ENCODE peak calls at places on chromosomes 12 and 14, in nine cellular contexts. R, J, F, V, U, M, Z, H and D are unnamed samples.

GRCh38 chr12:54688309-54689033 is 40.3 kb upstream of the DCD start:
- DNase-seq in R (no peak), J (no peak), F (no peak), V (no peak), U (peak; percentile 7), M (no peak), Z (no peak), H (no peak), D (no peak)

GRCh38 chr14:72049462-72049861 is 117.2 kb downstream of the RGS6 start:
- DNase-seq in R (no peak), J (no peak), F (no peak), V (no peak), U (no peak), M (no peak), Z (no peak), H (no peak), D (no peak)

GRCh38 chr12:48788522-48788851 is 402 bp downstream of the ADCY6 start:
- DNase-seq in R (no peak), J (no peak), F (no peak), V (no peak), U (no peak), M (no peak), Z (no peak), H (no peak), D (no peak)

GRCh38 chr14:50875359-50876090 is 3.7 kb downstream of the ABHD12B start:
- DNase-seq in R (no peak), J (no peak), F (no peak), V (no peak), U (no peak), M (no peak), Z (no peak), H (no peak), D (no peak)

GRCh38 chr14:73462815-73463214 is 4.5 kb upstream of the NUMB start:
- DNase-seq in R (no peak), J (no peak), F (no peak), V (peak; percentile 68), U (no peak), M (no peak), Z (no peak), H (no peak), D (no peak)

GRCh38 chr14:57480044-57480443 is 13.6 kb downstream of the CCDC198 start:
- DNase-seq in R (no peak), J (no peak), F (no peak), V (no peak), U (no peak), M (no peak), Z (no peak), H (no peak), D (no peak)

GRCh38 chr14:72576258-72576657 is 317.6 kb downstream of the DPF3 start:
- DNase-seq in R (no peak), J (no peak), F (no peak), V (peak; percentile 25), U (no peak), M (no peak), Z (no peak), H (no peak), D (no peak)

GRCh38 chr14:44701563-44702263 is 194.6 kb upstream of the FSCB start:
- DNase-seq in R (no peak), J (no peak), F (no peak), V (peak; percentile 20), U (no peak), M (no peak), Z (no peak), H (no peak), D (no peak)

GRCh38 chr14:75453817-75454434 is 26.1 kb downstream of the JDP2 start:
- DNase-seq in R (no peak), J (no peak), F (peak; percentile 42), V (no peak), U (no peak), M (no peak), Z (no peak), H (no peak), D (no peak)

GRCh38 chr12:5447329-5447728 is 15.4 kb downstream of the NTF3 start:
- DNase-seq in R (no peak), J (no peak), F (no peak), V (no peak), U (no peak), M (no peak), Z (no peak), H (no peak), D (no peak)

GRCh38 chr14:74953686-74954085 is 1.7 kb downstream of the PGF start:
- DNase-seq in R (no peak), J (no peak), F (no peak), V (no peak), U (no peak), M (no peak), Z (no peak), H (no peak), D (no peak)

GRCh38 chr12:106705971-106706370 is 68.5 kb upstream of the RIC8B start:
- DNase-seq in R (no peak), J (no peak), F (no peak), V (no peak), U (no peak), M (no peak), Z (no peak), H (no peak), D (no peak)

GRCh38 chr12:89364631-89365030 is 12.3 kb upstream of the DUSP6 start:
- DNase-seq in R (no peak), J (no peak), F (no peak), V (no peak), U (no peak), M (no peak), Z (no peak), H (no peak), D (no peak)

GRCh38 chr14:64720190-64720589 is 16.0 kb downstream of the PLEKHG3 start:
- DNase-seq in R (no peak), J (no peak), F (no peak), V (no peak), U (peak; percentile 83), M (peak; percentile 25), Z (peak; percentile 79), H (no peak), D (peak; percentile 81)

GRCh38 chr14:85319998-85320397 is 209.9 kb upstream of the FLRT2 start:
- DNase-seq in R (no peak), J (peak; percentile 11), F (no peak), V (peak; percentile 32), U (no peak), M (no peak), Z (no peak), H (no peak), D (no peak)

GRCh38 chr14:67172056-67172455 is 17.2 kb upstream of the GARIN2 start:
- DNase-seq in R (no peak), J (no peak), F (no peak), V (no peak), U (no peak), M (no peak), Z (no peak), H (no peak), D (no peak)

GRCh38 chr12:12901158-12901791 is 9.9 kb downstream of the GPRC5A start:
- DNase-seq in R (no peak), J (peak; percentile 89), F (no peak), V (peak; percentile 91), U (peak; percentile 26), M (peak; percentile 50), Z (peak; percentile 87), H (peak; percentile 85), D (peak; percentile 61)

GRCh38 chr14:93951798-93952540 is 24.4 kb downstream of the ASB2 start:
- DNase-seq in R (no peak), J (no peak), F (no peak), V (no peak), U (no peak), M (no peak), Z (no peak), H (no peak), D (no peak)

GRCh38 chr12:69513297-69513696 is 43.1 kb downstream of the FRS2 start:
- DNase-seq in R (no peak), J (no peak), F (no peak), V (no peak), U (no peak), M (no peak), Z (no peak), H (no peak), D (no peak)

GRCh38 chr14:54425537-54426274 is 15.5 kb downstream of the CNIH1 start:
- DNase-seq in R (no peak), J (no peak), F (no peak), V (no peak), U (no peak), M (no peak), Z (no peak), H (no peak), D (no peak)

GRCh38 chr14:103663506-103663905 is 34.5 kb downstream of the KLC1 start:
- DNase-seq in R (no peak), J (no peak), F (no peak), V (no peak), U (no peak), M (no peak), Z (no peak), H (no peak), D (no peak)
- H3K36me3 ChIP-seq in R (peaks cover 95% of the 10 kb centered on the region), J (peaks cover 14% of the 10 kb centered on the region), F (peaks cover 36% of the 10 kb centered on the region), V (peaks cover 30% of the 10 kb centered on the region), U (peaks cover 22% of the 10 kb centered on the region), M (peaks cover 99% of the 10 kb centered on the region), Z (peaks cover 4% of the 10 kb centered on the region), H (peaks cover 57% of the 10 kb centered on the region), D (peaks cover 3% of the 10 kb centered on the region)

DNA sequence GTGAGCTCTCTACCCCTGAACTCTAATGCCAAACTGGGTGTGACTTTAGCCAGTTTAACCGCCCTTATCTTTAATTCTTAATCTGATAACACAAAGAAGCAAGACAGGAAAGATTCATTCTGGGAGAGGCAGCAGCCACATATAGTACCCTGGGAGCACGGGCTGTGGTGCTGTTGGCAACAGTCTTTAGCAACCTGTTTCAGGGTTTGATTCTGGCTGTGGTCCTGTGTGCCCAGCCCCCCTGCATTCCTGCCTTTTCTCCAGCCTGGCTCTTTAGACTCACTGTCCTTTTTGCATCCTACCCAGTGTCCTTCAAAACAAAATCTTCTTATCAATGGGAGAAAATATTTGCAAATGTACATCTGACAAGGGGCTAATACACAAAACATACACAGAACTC is 275.2 kb downstream of the GXYLT1 start:
- DNase-seq in R (no peak), J (no peak), F (no peak), V (no peak), U (no peak), M (no peak), Z (no peak), H (no peak), D (no peak)
- TF ChIP-seq CTCF in R (no peak), J (no peak), F (no peak), V (no peak), U (no peak), M (no peak), Z (no peak), H (no peak), D (no peak)

DNA sequence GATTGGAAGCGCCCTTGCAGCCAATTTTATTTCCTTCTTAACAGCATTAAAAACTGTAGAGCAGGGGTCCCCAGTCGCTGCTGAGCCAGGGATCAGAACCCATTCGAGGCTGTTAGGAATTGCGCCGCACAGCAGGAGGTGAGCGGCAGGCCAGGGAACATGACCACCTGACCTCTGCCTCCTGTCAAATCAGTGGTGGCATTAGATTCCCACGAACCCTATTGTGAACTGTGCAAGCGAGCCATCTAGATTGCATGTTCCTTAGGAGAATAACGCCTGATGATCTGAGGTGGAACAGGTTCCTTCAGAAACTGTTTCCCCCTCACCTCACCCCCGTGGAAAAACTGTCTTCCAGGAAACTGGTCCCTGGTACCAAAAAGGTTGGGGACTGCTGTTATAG is 107.4 kb downstream of the DNAI7 start:
- DNase-seq in R (no peak), J (no peak), F (peak; percentile 18), V (no peak), U (no peak), M (no peak), Z (no peak), H (no peak), D (no peak)
- H3K36me3 ChIP-seq in R (peaks cover 7% of the 10 kb centered on the region), J (no peaks in the 10 kb centered on the region), F (no peaks in the 10 kb centered on the region), V (no peaks in the 10 kb centered on the region), U (peaks cover 3% of the 10 kb centered on the region), M (peaks cover 13% of the 10 kb centered on the region), Z (no peaks in the 10 kb centered on the region), H (no peaks in the 10 kb centered on the region), D (no peaks in the 10 kb centered on the region)

GRCh38 chr12:114935658-114936057 is 251.7 kb upstream of the TBX3 start:
- DNase-seq in R (no peak), J (no peak), F (peak; percentile 16), V (no peak), U (no peak), M (no peak), Z (no peak), H (no peak), D (no peak)
- TF ChIP-seq CTCF in R (peak; percentile 41), J (no peak), F (peak; percentile 55), V (peak; percentile 12), U (no peak), M (no peak), Z (no peak), H (no peak), D (no peak)